ENCODE peak calls at places on chromosome 22, in eight cellular contexts. N is RKO, T is Kasumi-1, A is AG20443, H is activated T-cell treated with anti-CD3 and anti-CD28 coated beads for 4 hours, J is NCI-H2107, I is K562, U is GM20000. Q is an unnamed sample.

GRCh38 chr22:46593211-46593676 is 26.9 kb upstream of the GRAMD4 start:
- DNase-seq in N (no peak), T (peak; percentile 94), A (no peak), H (no peak), J (no peak), I (no peak), U (peak; percentile 66), Q (no peak)

GRCh38 chr22:31085493-31085824 is 4.3 kb downstream of the SMTN start:
- DNase-seq in N (no peak), T (peak; percentile 66), A (no peak), H (no peak), J (no peak), I (no peak), U (no peak), Q (peak; percentile 46)

GRCh38 chr22:26321469-26321913 is 107.6 kb upstream of the ASPHD2 start:
- DNase-seq in N (peak; percentile 34), T (no peak), A (peak; percentile 85), H (no peak), J (no peak), I (peak; percentile 27), U (no peak), Q (no peak)

GRCh38 chr22:42444060-42444904 is 12.1 kb upstream of the NFAM1 start:
- DNase-seq in N (peak; percentile 81), T (peak; percentile 77), A (peak; percentile 93), H (peak; percentile 72), J (peak; percentile 25), I (peak; percentile 88), U (peak; percentile 78), Q (peak; percentile 93)

GRCh38 chr22:19041403-19042074 is 80.7 kb downstream of the DGCR2 start:
- DNase-seq in N (no peak), T (no peak), A (no peak), H (no peak), J (no peak), I (no peak), U (no peak), Q (no peak)

GRCh38 chr22:26553056-26553752 is 36.7 kb downstream of the TPST2 start:
- DNase-seq in N (peak; percentile 79), T (no peak), A (peak; percentile 87), H (no peak), J (no peak), I (no peak), U (no peak), Q (peak; percentile 18)

GRCh38 chr22:26442086-26442756 is 13.2 kb downstream of the ASPHD2 start:
- DNase-seq in N (no peak), T (no peak), A (no peak), H (no peak), J (no peak), I (no peak), U (no peak), Q (peak; percentile 37)

GRCh38 chr22:34851918-34852662 is 213.9 kb upstream of the ISX start:
- DNase-seq in N (no peak), T (no peak), A (no peak), H (no peak), J (no peak), I (no peak), U (no peak), Q (peak; percentile 17)

GRCh38 chr22:41948142-41948541 is 1.2 kb upstream of the CENPM start:
- DNase-seq in N (no peak), T (no peak), A (no peak), H (no peak), J (no peak), I (no peak), U (no peak), Q (no peak)

GRCh38 chr22:44661070-44661469 is 40.9 kb upstream of the PRR5 start:
- DNase-seq in N (no peak), T (no peak), A (no peak), H (no peak), J (no peak), I (no peak), U (no peak), Q (no peak)

GRCh38 chr22:22820626-22821025 is 67.0 kb upstream of the IGLL5 start:
- DNase-seq in N (no peak), T (no peak), A (no peak), H (no peak), J (no peak), I (no peak), U (no peak), Q (no peak)

GRCh38 chr22:42300286-42301071 is 30.0 kb upstream of the TCF20 start:
- DNase-seq in N (no peak), T (peak; percentile 30), A (no peak), H (peak; percentile 24), J (no peak), I (peak; percentile 51), U (peak; percentile 84), Q (peak; percentile 77)

GRCh38 chr22:20237480-20238440 is 30.4 kb downstream of the RTN4R start:
- DNase-seq in N (no peak), T (peak; percentile 72), A (no peak), H (no peak), J (no peak), I (no peak), U (peak; percentile 70), Q (no peak)

GRCh38 chr22:35761037-35761436 is 43.4 kb downstream of the APOL5 start:
- DNase-seq in N (peak; percentile 43), T (peak; percentile 19), A (peak; percentile 21), H (no peak), J (no peak), I (no peak), U (no peak), Q (peak; percentile 45)

GRCh38 chr22:35549338-35549737 is 8.7 kb downstream of the RASD2 start:
- DNase-seq in N (no peak), T (no peak), A (no peak), H (no peak), J (no peak), I (no peak), U (no peak), Q (no peak)

GRCh38 chr22:44221710-44222475 is 41.2 kb downstream of the PARVG start:
- DNase-seq in N (no peak), T (no peak), A (peak; percentile 2), H (no peak), J (no peak), I (no peak), U (no peak), Q (no peak)

GRCh38 chr22:49412236-49412635 is 415.4 kb downstream of the BRD1 start:
- DNase-seq in N (no peak), T (no peak), A (no peak), H (no peak), J (no peak), I (no peak), U (no peak), Q (no peak)

GRCh38 chr22:27312567-27313507 is 488.7 kb downstream of the MN1 start:
- DNase-seq in N (no peak), T (no peak), A (no peak), H (no peak), J (no peak), I (no peak), U (no peak), Q (no peak)

GRCh38 chr22:30245985-30246901 is at the start of gene LIF:
- DNase-seq in N (peak; percentile 90), T (peak; percentile 36), A (peak; percentile 62), H (peak; percentile 38), J (no peak), I (peak; percentile 18), U (peak; percentile 81), Q (peak; percentile 67)

GRCh38 chr22:47100646-47101045 is 338.2 kb downstream of the TBC1D22A start:
- DNase-seq in N (no peak), T (no peak), A (no peak), H (no peak), J (no peak), I (no peak), U (no peak), Q (no peak)

GRCh38 chr22:38755911-38756532 is at the start of gene SUN2:
- DNase-seq in N (peak; percentile 83), T (peak; percentile 64), A (peak; percentile 98), H (peak; percentile 92), J (peak; percentile 48), I (peak; percentile 91), U (peak; percentile 100), Q (peak; percentile 91)

GRCh38 chr22:50702261-50702671 is 29.6 kb downstream of the SHANK3 start:
- DNase-seq in N (no peak), T (no peak), A (no peak), H (no peak), J (no peak), I (no peak), U (no peak), Q (no peak)

GRCh38 chr22:38655532-38656255 is 498 bp downstream of the FAM227A start:
- DNase-seq in N (peak; percentile 30), T (peak; percentile 23), A (no peak), H (no peak), J (no peak), I (peak; percentile 22), U (peak; percentile 19), Q (peak; percentile 39)

GRCh38 chr22:30833328-30833727 is 135.2 kb downstream of the MORC2 start:
- DNase-seq in N (no peak), T (no peak), A (no peak), H (no peak), J (no peak), I (no peak), U (no peak), Q (no peak)

GRCh38 chr22:46612904-46613605 is 7.1 kb upstream of the GRAMD4 start:
- DNase-seq in N (no peak), T (no peak), A (no peak), H (peak; percentile 32), J (no peak), I (no peak), U (no peak), Q (no peak)

GRCh38 chr22:23529166-23530103 is 50.7 kb downstream of the IGLL1 start:
- DNase-seq in N (no peak), T (no peak), A (no peak), H (no peak), J (no peak), I (no peak), U (no peak), Q (no peak)

GRCh38 chr22:49415219-49415951 is 412.3 kb downstream of the BRD1 start:
- DNase-seq in N (no peak), T (no peak), A (no peak), H (no peak), J (no peak), I (no peak), U (no peak), Q (no peak)

GRCh38 chr22:30334601-30335000 is 7.9 kb upstream of the TBC1D10A start:
- DNase-seq in N (no peak), T (no peak), A (no peak), H (no peak), J (no peak), I (no peak), U (no peak), Q (no peak)

GRCh38 chr22:20219667-20220628 is 48.2 kb downstream of the RTN4R start:
- DNase-seq in N (no peak), T (no peak), A (no peak), H (no peak), J (no peak), I (peak; percentile 72), U (no peak), Q (peak; percentile 31)